ENCODE peak calls at places on chromosomes 16 and 17, in five cellular contexts. F, L, D, J and R are unnamed samples.

GRCh38 chr16:51326131-51326856 is 175.2 kb upstream of the SALL1 start:
- DNase-seq in F (no peak), L (peak), D (no peak), J (peak), R (no peak)

GRCh38 chr17:48219605-48220004 is 112.0 kb downstream of the SNX11 start:
- DNase-seq in F (no peak), L (peak), D (no peak), J (no peak), R (no peak)

GRCh38 chr17:45235071-45236001 is 13.7 kb downstream of the FMNL1 start:
- DNase-seq in F (peak), L (peak), D (peak), J (peak), R (no peak)

GRCh38 chr17:35169964-35170363 is 22.3 kb downstream of the UNC45B start:
- DNase-seq in F (no peak), L (no peak), D (no peak), J (no peak), R (no peak)

GRCh38 chr16:88060524-88061219 is 109.4 kb downstream of the BANP start:
- DNase-seq in F (no peak), L (no peak), D (no peak), J (no peak), R (no peak)

GRCh38 chr17:43880420-43880991 is 26.8 kb downstream of the MPP2 start:
- DNase-seq in F (peak), L (peak), D (peak), J (peak), R (peak)

GRCh38 chr16:27238016-27238587 is 30.5 kb downstream of the NSMCE1 start:
- DNase-seq in F (peak), L (peak), D (peak), J (no peak), R (no peak)

GRCh38 chr17:67717192-67717623 is 528 bp upstream of the NOL11 start:
- DNase-seq in F (no peak), L (no peak), D (no peak), J (no peak), R (no peak)

GRCh38 chr17:81044764-81045589 is 10.0 kb downstream of the BAIAP2 start:
- DNase-seq in F (no peak), L (no peak), D (peak), J (no peak), R (no peak)

GRCh38 chr17:10119203-10120112 is 78.9 kb downstream of the GAS7 start:
- DNase-seq in F (no peak), L (peak), D (peak), J (no peak), R (no peak)

GRCh38 chr16:85250609-85251223 is 138.4 kb upstream of the CIBAR2 start:
- DNase-seq in F (no peak), L (no peak), D (no peak), J (no peak), R (no peak)

GRCh38 chr17:68197997-68198930 is 49.6 kb upstream of the AMZ2 start:
- DNase-seq in F (peak), L (peak), D (peak), J (no peak), R (no peak)

GRCh38 chr16:86924537-86924936 is 346.2 kb downstream of the FOXL1 start:
- DNase-seq in F (no peak), L (no peak), D (no peak), J (no peak), R (no peak)

GRCh38 chr16:17312100-17312732 is 158.5 kb downstream of the XYLT1 start:
- DNase-seq in F (no peak), L (peak), D (peak), J (no peak), R (no peak)

GRCh38 chr16:26614102-26614864 is 452.4 kb upstream of the C16orf82 start:
- DNase-seq in F (no peak), L (no peak), D (no peak), J (no peak), R (no peak)

GRCh38 chr17:7559307-7560171 is 989 bp downstream of the TNFSF13 start:
- DNase-seq in F (no peak), L (peak), D (peak), J (no peak), R (no peak)

GRCh38 chr17:54099221-54099620 is 276.5 kb downstream of the KIF2B start:
- DNase-seq in F (no peak), L (no peak), D (no peak), J (no peak), R (no peak)